ENCODE peak calls at places on chromosomes 11 and 22, in ten cellular contexts. V is activated CD4-positive, alpha-beta T cell treated with anti-CD3 and anti-CD28 coated beads for 1 hour; J is RPMI7951; F is T follicular helper cell; A is body of pancreas; X is left ventricle myocardium superior; H is hippocampal formation; I is upper lobe of right lung; K is osteocyte; P is cardiac fibroblast. L is an unnamed sample.
A peak's percentile ranks its signal among the peaks of the same experiment; 100 is the strongest.

GRCh38 chr11:4032097-4032496 is 62.5 kb upstream of the RRM1 start:
- DNase-seq in V (no peak), J (no peak), F (no peak), A (no peak), X (no peak), H (no peak), I (no peak), K (no peak), P (no peak), L (no peak)

GRCh38 chr11:46669606-46670243 is 30.7 kb downstream of the ARHGAP1 start:
- DNase-seq in V (no peak), J (no peak), F (no peak), A (no peak), X (no peak), H (no peak), I (peak; percentile 18), K (no peak), P (no peak), L (no peak)

GRCh38 chr11:119863811-119864601 is 135.0 kb upstream of the NECTIN1 start:
- DNase-seq in V (no peak), J (no peak), F (no peak), A (no peak), X (no peak), H (no peak), I (no peak), K (no peak), P (no peak), L (no peak)

GRCh38 chr11:97140885-97141494 is 751.2 kb downstream of the JRKL start:
- DNase-seq in V (no peak), J (no peak), F (no peak), A (no peak), X (no peak), H (no peak), I (no peak), K (no peak), P (peak; percentile 55), L (no peak)

GRCh38 chr11:46663277-46663940 is 37.0 kb downstream of the ARHGAP1 start:
- DNase-seq in V (no peak), J (no peak), F (no peak), A (no peak), X (no peak), H (no peak), I (no peak), K (no peak), P (no peak), L (no peak)

GRCh38 chr11:61881397-61881796 is 9.9 kb downstream of the FADS3 start:
- DNase-seq in V (no peak), J (no peak), F (no peak), A (no peak), X (no peak), H (no peak), I (no peak), K (no peak), P (no peak), L (no peak)

GRCh38 chr11:8262552-8263108 is 1.0 kb downstream of the LMO1 start:
- DNase-seq in V (no peak), J (peak; percentile 49), F (no peak), A (peak; percentile 40), X (peak; percentile 72), H (no peak), I (peak; percentile 71), K (no peak), P (peak; percentile 47), L (no peak)

GRCh38 chr22:29314537-29315285 is 786 bp downstream of the RASL10A start:
- DNase-seq in V (no peak), J (no peak), F (no peak), A (no peak), X (no peak), H (no peak), I (peak; percentile 65), K (no peak), P (no peak), L (no peak)

GRCh38 chr11:9138612-9139579 is 47.5 kb upstream of the SCUBE2 start:
- DNase-seq in V (no peak), J (peak; percentile 85), F (no peak), A (peak; percentile 81), X (no peak), H (no peak), I (no peak), K (no peak), P (peak; percentile 84), L (peak; percentile 73)

GRCh38 chr11:59815754-59816153 is 5.2 kb upstream of the MRPL16 start:
- DNase-seq in V (no peak), J (no peak), F (no peak), A (no peak), X (no peak), H (no peak), I (no peak), K (no peak), P (no peak), L (no peak)

GRCh38 chr11:17526326-17526725 is 17.9 kb downstream of the USH1C start:
- DNase-seq in V (no peak), J (peak; percentile 17), F (no peak), A (no peak), X (no peak), H (no peak), I (no peak), K (no peak), P (no peak), L (no peak)

GRCh38 chr11:101844608-101845007 is 70.2 kb upstream of the CEP126 start:
- DNase-seq in V (no peak), J (no peak), F (no peak), A (no peak), X (no peak), H (no peak), I (no peak), K (no peak), P (no peak), L (no peak)

GRCh38 chr22:46726066-46726985 is 11.7 kb downstream of the CERK start:
- DNase-seq in V (no peak), J (no peak), F (no peak), A (peak; percentile 71), X (peak; percentile 58), H (no peak), I (no peak), K (no peak), P (no peak), L (no peak)

GRCh38 chr11:5284551-5285130 is 14.9 kb upstream of the HBE1 start:
- DNase-seq in V (no peak), J (no peak), F (no peak), A (no peak), X (no peak), H (no peak), I (no peak), K (no peak), P (no peak), L (no peak)

GRCh38 chr22:23180893-23181762 is 819 bp downstream of the BCR start:
- DNase-seq in V (no peak), J (no peak), F (no peak), A (peak; percentile 40), X (peak; percentile 45), H (no peak), I (no peak), K (no peak), P (no peak), L (no peak)

GRCh38 chr22:28175730-28176492 is 256.9 kb upstream of the PITPNB start:
- DNase-seq in V (no peak), J (no peak), F (no peak), A (no peak), X (no peak), H (no peak), I (no peak), K (no peak), P (no peak), L (no peak)

GRCh38 chr11:15826826-15827225 is 529.5 kb downstream of the SOX6 start:
- DNase-seq in V (no peak), J (no peak), F (no peak), A (peak; percentile 26), X (peak; percentile 62), H (peak; percentile 36), I (peak; percentile 67), K (peak; percentile 86), P (peak; percentile 61), L (no peak)

GRCh38 chr11:119400860-119401259 is 19.4 kb upstream of the USP2 start:
- DNase-seq in V (no peak), J (no peak), F (no peak), A (no peak), X (no peak), H (no peak), I (no peak), K (no peak), P (no peak), L (no peak)

GRCh38 chr22:23168381-23169031 is 11.8 kb upstream of the BCR start:
- DNase-seq in V (no peak), J (no peak), F (no peak), A (no peak), X (no peak), H (no peak), I (no peak), K (no peak), P (no peak), L (no peak)

GRCh38 chr22:43476341-43476740 is 64.5 kb downstream of the MPPED1 start:
- DNase-seq in V (no peak), J (no peak), F (no peak), A (no peak), X (no peak), H (no peak), I (no peak), K (no peak), P (no peak), L (no peak)

GRCh38 chr22:42635531-42635930 is 4.9 kb downstream of the ATP5MGL start:
- DNase-seq in V (no peak), J (peak; percentile 94), F (no peak), A (no peak), X (peak; percentile 75), H (no peak), I (no peak), K (peak; percentile 90), P (peak; percentile 85), L (no peak)

GRCh38 chr11:99199336-99199735 is 178.6 kb downstream of the CNTN5 start:
- DNase-seq in V (no peak), J (no peak), F (no peak), A (no peak), X (peak; percentile 31), H (no peak), I (no peak), K (no peak), P (peak; percentile 4), L (peak; percentile 32)

GRCh38 chr22:21816787-21817496 is 50.5 kb downstream of the MAPK1 start:
- DNase-seq in V (no peak), J (peak; percentile 89), F (peak; percentile 14), A (peak; percentile 53), X (no peak), H (no peak), I (no peak), K (no peak), P (peak; percentile 96), L (peak; percentile 77)

GRCh38 chr22:22006596-22006990 is 24.0 kb upstream of the TOP3B start:
- DNase-seq in V (no peak), J (no peak), F (no peak), A (no peak), X (no peak), H (no peak), I (no peak), K (no peak), P (no peak), L (no peak)

GRCh38 chr11:77090373-77091111 is 12.1 kb upstream of the OMP start:
- DNase-seq in V (no peak), J (no peak), F (no peak), A (no peak), X (peak; percentile 14), H (no peak), I (peak; percentile 57), K (no peak), P (no peak), L (no peak)

GRCh38 chr22:29503811-29504372 is 23.9 kb downstream of the NEFH start:
- DNase-seq in V (no peak), J (peak; percentile 75), F (no peak), A (peak; percentile 59), X (peak; percentile 43), H (no peak), I (no peak), K (no peak), P (peak; percentile 83), L (peak; percentile 37)

GRCh38 chr11:59283825-59284772 is 71.4 kb upstream of the MPEG1 start:
- DNase-seq in V (peak; percentile 30), J (peak; percentile 34), F (peak; percentile 14), A (peak; percentile 63), X (no peak), H (peak; percentile 14), I (no peak), K (no peak), P (peak; percentile 70), L (peak; percentile 6)

GRCh38 chr11:67504023-67504949 is 877 bp downstream of the PITPNM1 start:
- DNase-seq in V (no peak), J (peak; percentile 45), F (no peak), A (peak; percentile 34), X (peak; percentile 62), H (no peak), I (no peak), K (no peak), P (peak; percentile 58), L (no peak)

L was measured in non-pigmented ciliary epithelial cell.